ENCODE peak calls at places on chromosomes 6 and 20, in seven cellular contexts. Q is stimulated activated CD4-positive, alpha-beta T cell treated with anti-CD3 and anti-CD28 coated beads, Interleukin-4, amount 100 ng/mL, for 4 hours; P is GM03348; U is activated T-helper 1 cell treated with anti-CD3 and anti-CD28 coated beads, Interleukin-2, amount 50 U/mL, for 16 hours; N is naive thymus-derived CD8-positive, alpha-beta T cell; T is PC-9; O is ascending aorta. F is an unnamed sample.

GRCh38 chr6:26031151-26031594 is 56.1 kb upstream of the HFE start:
- DNase-seq in Q (no peak), P (no peak), U (no peak), N (no peak), T (peak; percentile 33), O (no peak), F (no peak)

GRCh38 chr6:90295854-90296345 is 743 bp downstream of the BACH2 start:
- DNase-seq in Q (peak; percentile 64), P (peak; percentile 61), U (peak; percentile 27), N (peak; percentile 64), T (no peak), O (peak; percentile 88), F (no peak)

GRCh38 chr6:95185874-95186273 is 391.5 kb upstream of the MANEA start:
- DNase-seq in Q (no peak), P (no peak), U (no peak), N (no peak), T (no peak), O (no peak), F (no peak)

GRCh38 chr6:106631356-106631755 is 2.0 kb downstream of the QRSL1 start:
- DNase-seq in Q (no peak), P (no peak), U (no peak), N (no peak), T (no peak), O (no peak), F (no peak)

GRCh38 chr6:36851149-36851614 is 11.9 kb upstream of the CPNE5 start:
- DNase-seq in Q (peak; percentile 24), P (peak; percentile 70), U (no peak), N (no peak), T (peak; percentile 47), O (peak; percentile 82), F (peak; percentile 14)

GRCh38 chr20:31705598-31706597 is 16.8 kb downstream of the BCL2L1 start:
- DNase-seq in Q (no peak), P (no peak), U (no peak), N (no peak), T (no peak), O (no peak), F (no peak)

GRCh38 chr6:133741375-133741861 is 147.5 kb upstream of the TCF21 start:
- DNase-seq in Q (no peak), P (peak; percentile 11), U (no peak), N (no peak), T (peak; percentile 89), O (no peak), F (no peak)

GRCh38 chr6:96522469-96523009 is 933 bp downstream of the UFL1 start:
- DNase-seq in Q (no peak), P (peak; percentile 13), U (no peak), N (no peak), T (no peak), O (no peak), F (no peak)

GRCh38 chr20:52457826-52458225 is 266.2 kb upstream of the ZFP64 start:
- DNase-seq in Q (no peak), P (no peak), U (no peak), N (no peak), T (peak; percentile 55), O (no peak), F (no peak)

GRCh38 chr6:149897855-149898744 is at the start of gene RAET1E:
- DNase-seq in Q (no peak), P (no peak), U (no peak), N (no peak), T (no peak), O (no peak), F (no peak)

GRCh38 chr6:121055572-121056163 is 278.6 kb downstream of the TBC1D32 start:
- DNase-seq in Q (no peak), P (peak; percentile 57), U (no peak), N (no peak), T (no peak), O (no peak), F (no peak)

GRCh38 chr6:39849228-39849627 is 57.1 kb downstream of the DAAM2 start:
- DNase-seq in Q (no peak), P (no peak), U (no peak), N (no peak), T (no peak), O (no peak), F (no peak)

GRCh38 chr20:50312682-50313187 is 122.1 kb downstream of the CEBPB start:
- DNase-seq in Q (no peak), P (peak; percentile 85), U (no peak), N (no peak), T (peak; percentile 98), O (peak; percentile 95), F (peak; percentile 75)

GRCh38 chr20:3045042-3045815 is 623 bp upstream of the MRPS26 start:
- DNase-seq in Q (no peak), P (peak; percentile 89), U (peak; percentile 12), N (peak; percentile 32), T (peak; percentile 50), O (peak; percentile 89), F (peak; percentile 46)

GRCh38 chr20:10720550-10720949 is 46.8 kb upstream of the JAG1 start:
- DNase-seq in Q (no peak), P (no peak), U (no peak), N (no peak), T (no peak), O (no peak), F (no peak)

GRCh38 chr6:20746024-20746423 is 211.8 kb downstream of the CDKAL1 start:
- DNase-seq in Q (no peak), P (no peak), U (no peak), N (no peak), T (no peak), O (no peak), F (no peak)

GRCh38 chr20:25038591-25039015 is 19.3 kb downstream of the ACSS1 start:
- DNase-seq in Q (no peak), P (no peak), U (no peak), N (no peak), T (no peak), O (no peak), F (no peak)

GRCh38 chr20:51802170-51802745 is at the start of gene SALL4:
- DNase-seq in Q (no peak), P (no peak), U (no peak), N (no peak), T (no peak), O (no peak), F (no peak)

GRCh38 chr20:14477125-14477524 is 139.7 kb upstream of the FLRT3 start:
- DNase-seq in Q (no peak), P (peak; percentile 46), U (no peak), N (no peak), T (no peak), O (no peak), F (peak; percentile 17)

GRCh38 chr6:7787137-7787575 is 61.3 kb downstream of the BMP6 start:
- DNase-seq in Q (no peak), P (peak; percentile 78), U (no peak), N (no peak), T (no peak), O (no peak), F (peak; percentile 75)

F was measured in AG04449.